ENCODE peak calls at places on chromosomes 4 and X, in four cellular contexts. Q is HuH-7, B is Kasumi-1, C is Calu3. L is an unnamed sample.

GRCh38 chr4:145898926-145899531 is 39.6 kb downstream of the ZNF827 start:
- DNase-seq in Q (no peak), B (no peak), C (no peak), L (no peak)

GRCh38 chrX:129833153-129834004 is 10.3 kb downstream of the ZDHHC9 start:
- DNase-seq in Q (no peak), B (no peak), C (no peak), L (no peak)

GRCh38 chr4:137664055-137664405 is 131.7 kb upstream of the PCDH18 start:
- DNase-seq in Q (no peak), B (no peak), C (no peak), L (no peak)

GRCh38 chr4:58688603-58689002 is 1578.4 kb upstream of the IGFBP7 start:
- DNase-seq in Q (no peak), B (no peak), C (no peak), L (peak)

GRCh38 chr4:169621754-169622481 is 1.5 kb downstream of the CLCN3 start:
- DNase-seq in Q (peak), B (peak), C (no peak), L (peak)

GRCh38 chrX:45508459-45508858 is 307.8 kb upstream of the DIPK2B start:
- DNase-seq in Q (no peak), B (no peak), C (no peak), L (no peak)

GRCh38 chrX:8783100-8784098 is 17.8 kb downstream of the FAM9A start:
- DNase-seq in Q (no peak), B (no peak), C (peak), L (no peak)

GRCh38 chrX:13428055-13428786 is 108.4 kb upstream of the ATXN3L start:
- DNase-seq in Q (no peak), B (peak), C (no peak), L (no peak)

GRCh38 chrX:50838820-50839600 is 25.0 kb upstream of the SHROOM4 start:
- DNase-seq in Q (no peak), B (no peak), C (peak), L (no peak)

GRCh38 chrX:118188977-118189376 is 72.4 kb upstream of the KLHL13 start:
- DNase-seq in Q (no peak), B (peak), C (no peak), L (peak)

GRCh38 chrX:73262991-73263390 is 48.3 kb upstream of the NAP1L2 start:
- DNase-seq in Q (peak), B (peak), C (no peak), L (no peak)

GRCh38 chrX:1466971-1467561 is 14.4 kb upstream of the ASMTL start:
- DNase-seq in Q (no peak), B (no peak), C (no peak), L (no peak)

GRCh38 chr4:43457866-43458265 is 565.4 kb downstream of the GRXCR1 start:
- DNase-seq in Q (no peak), B (no peak), C (no peak), L (no peak)

GRCh38 chr4:185204238-185204910 is 574 bp upstream of the CFAP97 start:
- DNase-seq in Q (no peak), B (peak), C (no peak), L (no peak)

GRCh38 chrX:13101439-13102139 is 57.2 kb upstream of the FAM9C start:
- DNase-seq in Q (no peak), B (peak), C (peak), L (no peak)

GRCh38 chrX:51802917-51803688 is 59.9 kb downstream of the GSPT2 start:
- DNase-seq in Q (no peak), B (no peak), C (peak), L (peak)

GRCh38 chrX:108122748-108123147 is 31.2 kb downstream of the ATG4A start:
- DNase-seq in Q (no peak), B (no peak), C (no peak), L (no peak)

GRCh38 chrX:115233497-115234219 is at the start of gene LRCH2:
- DNase-seq in Q (no peak), B (no peak), C (no peak), L (peak)

GRCh38 chr4:20624783-20625364 is 75.4 kb upstream of the PACRGL start:
- DNase-seq in Q (no peak), B (no peak), C (no peak), L (no peak)